ENCODE peak calls at places on chromosomes 7 and 10, in six cellular contexts. Q is ACHN; R is NCI-H2081; H is stimulated activated CD4-positive, alpha-beta T cell treated with anti-CD3 and anti-CD28 coated beads, Interleukin-4, amount 100 ng/mL, for 24 hours; S is T-cell; G is left lung. J is an unnamed sample.
A peak's percentile ranks its signal among the peaks of the same experiment; 100 is the strongest.

GRCh38 chr10:102504179-102504975 is 605 bp downstream of the SUFU start:
- DNase-seq in Q (peak; percentile 30), R (peak; percentile 16), H (peak; percentile 25), S (no peak), G (peak; percentile 84), J (no peak)

GRCh38 chr7:106618480-106618879 is 42.5 kb downstream of the CCDC71L start:
- DNase-seq in Q (no peak), R (no peak), H (no peak), S (no peak), G (no peak), J (no peak)

GRCh38 chr10:71912431-71912830 is 51.8 kb upstream of the CHST3 start:
- DNase-seq in Q (peak; percentile 56), R (no peak), H (no peak), S (no peak), G (no peak), J (no peak)

GRCh38 chr7:24827589-24827988 is 70.3 kb upstream of the GSDME start:
- DNase-seq in Q (no peak), R (no peak), H (no peak), S (no peak), G (no peak), J (no peak)

GRCh38 chr10:80405035-80405434 is 3.3 kb upstream of the PRXL2A start:
- DNase-seq in Q (no peak), R (no peak), H (no peak), S (no peak), G (no peak), J (no peak)

GRCh38 chr7:139573871-139574270 is 50.4 kb downstream of the CLEC2L start:
- DNase-seq in Q (no peak), R (no peak), H (no peak), S (no peak), G (no peak), J (no peak)

GRCh38 chr10:3749011-3749410 is 36.0 kb downstream of the KLF6 start:
- DNase-seq in Q (no peak), R (no peak), H (no peak), S (no peak), G (no peak), J (no peak)

GRCh38 chr7:46032936-46033335 is 111.9 kb upstream of the IGFBP3 start:
- DNase-seq in Q (no peak), R (no peak), H (no peak), S (no peak), G (no peak), J (no peak)

GRCh38 chr10:63103971-63104409 is 29.1 kb upstream of the NRBF2 start:
- DNase-seq in Q (no peak), R (no peak), H (peak; percentile 54), S (no peak), G (no peak), J (no peak)

GRCh38 chr7:116224492-116225098 is 14.3 kb downstream of the TES start:
- DNase-seq in Q (peak; percentile 32), R (no peak), H (no peak), S (no peak), G (no peak), J (no peak)

GRCh38 chr10:87729940-87730339 is 70.3 kb downstream of the PAPSS2 start:
- DNase-seq in Q (no peak), R (no peak), H (no peak), S (no peak), G (no peak), J (no peak)

GRCh38 chr10:60194421-60194820 is 195.3 kb downstream of the ANK3 start:
- DNase-seq in Q (no peak), R (no peak), H (no peak), S (no peak), G (no peak), J (no peak)

GRCh38 chr7:102471791-102472125 is 7.0 kb downstream of the POLR2J start:
- DNase-seq in Q (no peak), R (no peak), H (no peak), S (no peak), G (peak; percentile 50), J (peak; percentile 21)

GRCh38 chr10:113978802-113979201 is 64.9 kb upstream of the ADRB1 start:
- DNase-seq in Q (no peak), R (no peak), H (no peak), S (no peak), G (no peak), J (no peak)

GRCh38 chr10:6493521-6494451 is 86.3 kb downstream of the PRKCQ start:
- DNase-seq in Q (no peak), R (no peak), H (no peak), S (no peak), G (no peak), J (no peak)

GRCh38 chr7:139588632-139589031 is 65.1 kb downstream of the CLEC2L start:
- DNase-seq in Q (no peak), R (no peak), H (no peak), S (no peak), G (no peak), J (no peak)

GRCh38 chr7:150406565-150407421 is 27.7 kb downstream of the ZNF775 start:
- DNase-seq in Q (peak; percentile 75), R (no peak), H (peak; percentile 42), S (no peak), G (peak; percentile 38), J (no peak)

GRCh38 chr7:143205560-143206293 is 16.1 kb upstream of the TAS2R40 start:
- DNase-seq in Q (no peak), R (no peak), H (no peak), S (no peak), G (no peak), J (peak; percentile 83)

GRCh38 chr7:20561908-20562307 is 53.6 kb upstream of the ABCB5 start:
- DNase-seq in Q (no peak), R (no peak), H (no peak), S (no peak), G (no peak), J (no peak)

GRCh38 chr7:35371221-35371620 is 117.3 kb upstream of the TBX20 start:
- DNase-seq in Q (no peak), R (no peak), H (no peak), S (no peak), G (no peak), J (no peak)

GRCh38 chr7:45683556-45684148 is 109.5 kb downstream of the ADCY1 start:
- DNase-seq in Q (no peak), R (no peak), H (no peak), S (no peak), G (no peak), J (no peak)

GRCh38 chr7:7099584-7100014 is 82.7 kb upstream of the C1GALT1 start:
- DNase-seq in Q (peak; percentile 99), R (no peak), H (no peak), S (no peak), G (peak; percentile 33), J (no peak)

GRCh38 chr7:99244942-99245341 is 27.7 kb upstream of the MYH16 start:
- DNase-seq in Q (no peak), R (no peak), H (no peak), S (no peak), G (no peak), J (no peak)